ENCODE peak calls at places on chromosome 9, in ten cellular contexts. P is PC-9; B is right lobe of liver; Y is right cardiac atrium; E is uterus; R is adrenal gland; U is Caco-2; Q is CD4-positive, alpha-beta memory T cell; A is A549; F is Peyer's patch. K is an unnamed sample.

GRCh38 chr9:95854386-95855015 is 21.0 kb upstream of the ERCC6L2 start:
- DNase-seq in P (peak; percentile 61), B (no peak), Y (no peak), E (no peak), R (no peak), U (no peak), Q (no peak), A (no peak), F (no peak), K (no peak)

GRCh38 chr9:5918460-5918859 is 27.8 kb downstream of the MLANA start:
- DNase-seq in P (no peak), B (no peak), Y (no peak), E (no peak), R (no peak), U (no peak), Q (no peak), A (no peak), F (no peak), K (no peak)

GRCh38 chr9:134834217-134834956 is 46.2 kb upstream of the FCN2 start:
- DNase-seq in P (no peak), B (no peak), Y (no peak), E (no peak), R (no peak), U (no peak), Q (no peak), A (no peak), F (no peak), K (no peak)

GRCh38 chr9:92607773-92608172 is 62.2 kb downstream of the IPPK start:
- DNase-seq in P (no peak), B (no peak), Y (no peak), E (no peak), R (no peak), U (no peak), Q (no peak), A (no peak), F (no peak), K (peak; percentile 61)

GRCh38 chr9:16341176-16341575 is 529.3 kb downstream of the BNC2 start:
- DNase-seq in P (no peak), B (no peak), Y (no peak), E (no peak), R (no peak), U (no peak), Q (no peak), A (no peak), F (no peak), K (no peak)

GRCh38 chr9:94869415-94869838 is 142.9 kb downstream of the AOPEP start:
- DNase-seq in P (peak; percentile 76), B (no peak), Y (no peak), E (no peak), R (no peak), U (no peak), Q (no peak), A (no peak), F (no peak), K (no peak)

GRCh38 chr9:128192601-128193371 is 1.4 kb upstream of the CIZ1 start:
- DNase-seq in P (peak; percentile 96), B (peak; percentile 78), Y (peak; percentile 89), E (peak; percentile 85), R (peak; percentile 79), U (peak; percentile 96), Q (peak; percentile 49), A (peak; percentile 88), F (peak; percentile 55), K (peak; percentile 94)

GRCh38 chr9:3241290-3241689 is 284.5 kb downstream of the RFX3 start:
- DNase-seq in P (no peak), B (no peak), Y (no peak), E (no peak), R (no peak), U (no peak), Q (no peak), A (no peak), F (no peak), K (no peak)

GRCh38 chr9:87643778-87644570 is 81.9 kb upstream of the CTSL start:
- DNase-seq in P (no peak), B (no peak), Y (no peak), E (no peak), R (no peak), U (no peak), Q (no peak), A (no peak), F (no peak), K (no peak)

GRCh38 chr9:34651876-34652602 is at the start of gene IL11RA:
- DNase-seq in P (peak; percentile 65), B (peak; percentile 97), Y (peak; percentile 95), E (peak; percentile 94), R (peak; percentile 89), U (peak; percentile 98), Q (no peak), A (peak; percentile 89), F (peak; percentile 41), K (peak; percentile 94)

GRCh38 chr9:114539718-114540410 is 34.6 kb upstream of the WHRN start:
- DNase-seq in P (no peak), B (no peak), Y (no peak), E (no peak), R (no peak), U (no peak), Q (no peak), A (no peak), F (no peak), K (no peak)
- H3K4me3 ChIP-seq in P (no peak overlapping the region), B (no peak overlapping the region), Y (no peak overlapping the region), E (no peak overlapping the region), R (no peak overlapping the region), U (no peak overlapping the region), Q (no peak overlapping the region), A (no peak overlapping the region), F (no peak overlapping the region), K (no peak overlapping the region)

GRCh38 chr9:124784503-124784902 is 7.6 kb downstream of the OLFML2A start:
- DNase-seq in P (no peak), B (no peak), Y (no peak), E (no peak), R (no peak), U (no peak), Q (no peak), A (no peak), F (no peak), K (no peak)
- H3K4me1 ChIP-seq in P (peaks cover 7% of the 10 kb centered on the region), B (no peaks in the 10 kb centered on the region), Y (peaks cover 7% of the 10 kb centered on the region), E (no peaks in the 10 kb centered on the region), R (no peaks in the 10 kb centered on the region), U (no peaks in the 10 kb centered on the region), Q (no peaks in the 10 kb centered on the region), A (peaks cover 31% of the 10 kb centered on the region), F (no peaks in the 10 kb centered on the region), K (no peaks in the 10 kb centered on the region)

DNA sequence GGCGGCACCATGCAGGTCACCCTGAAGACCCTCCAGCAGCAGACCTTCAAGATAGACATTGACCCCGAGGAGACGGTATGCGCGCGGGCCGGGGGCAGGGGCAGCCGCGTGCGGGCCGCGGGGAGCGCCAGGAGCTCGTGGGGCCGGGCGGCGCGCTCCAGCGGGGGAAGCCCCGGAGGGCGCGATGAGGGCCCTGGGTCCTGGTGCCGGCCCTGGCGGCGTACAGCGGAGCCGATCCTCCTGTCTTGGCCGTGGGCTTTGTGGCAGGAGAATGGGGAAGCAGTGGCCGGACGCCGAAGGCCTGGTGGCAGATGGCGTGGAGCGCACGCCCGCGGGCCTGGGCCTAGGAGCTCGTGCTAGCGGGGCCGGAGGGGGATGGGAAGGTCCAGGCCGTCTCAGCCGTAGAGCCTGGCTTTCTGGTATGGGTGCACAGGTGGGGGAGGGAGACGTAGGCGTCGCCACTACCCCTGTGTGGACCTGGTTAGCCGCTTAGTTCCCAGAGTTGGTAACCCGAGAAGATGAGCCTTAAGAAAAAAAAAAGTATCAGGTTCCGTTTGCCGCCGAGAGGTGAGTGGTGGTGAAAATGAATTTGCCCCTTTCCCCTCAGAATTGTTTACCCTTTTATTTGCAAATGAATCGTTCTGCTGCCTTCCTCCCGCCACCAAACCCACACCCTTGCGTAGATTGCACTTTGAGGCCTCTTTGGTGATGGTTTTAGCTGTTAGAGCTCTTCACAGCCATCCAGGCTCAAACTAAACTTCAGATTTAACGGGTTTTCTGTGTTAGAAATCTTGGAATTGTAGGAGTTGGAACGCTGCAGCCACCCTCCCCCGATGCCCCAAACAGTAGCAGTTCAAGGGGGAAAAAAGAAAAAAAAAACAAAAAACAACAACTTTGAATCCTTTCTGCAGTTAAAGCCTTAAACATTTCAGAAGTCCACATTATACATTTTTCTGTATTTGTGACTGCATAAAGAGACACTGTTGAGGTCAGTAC is 840 bp downstream of the RAD23B start:
- DNase-seq in P (peak; percentile 89), B (peak; percentile 88), Y (peak; percentile 89), E (peak; percentile 62), R (peak; percentile 76), U (peak; percentile 93), Q (peak; percentile 66), A (peak; percentile 61), F (peak; percentile 69), K (peak; percentile 83)
- H3K4me3 ChIP-seq in P (peak overlapping the region; percentile 77), B (peak overlapping the region; percentile 95), Y (peak overlapping the region; percentile 76), E (peak overlapping the region; percentile 58), R (peak overlapping the region; percentile 82), U (peak overlapping the region; percentile 78), Q (peak overlapping the region; percentile 85), A (peak overlapping the region; percentile 69), F (peak overlapping the region; percentile 100), K (peak overlapping the region; percentile 95)

DNA sequence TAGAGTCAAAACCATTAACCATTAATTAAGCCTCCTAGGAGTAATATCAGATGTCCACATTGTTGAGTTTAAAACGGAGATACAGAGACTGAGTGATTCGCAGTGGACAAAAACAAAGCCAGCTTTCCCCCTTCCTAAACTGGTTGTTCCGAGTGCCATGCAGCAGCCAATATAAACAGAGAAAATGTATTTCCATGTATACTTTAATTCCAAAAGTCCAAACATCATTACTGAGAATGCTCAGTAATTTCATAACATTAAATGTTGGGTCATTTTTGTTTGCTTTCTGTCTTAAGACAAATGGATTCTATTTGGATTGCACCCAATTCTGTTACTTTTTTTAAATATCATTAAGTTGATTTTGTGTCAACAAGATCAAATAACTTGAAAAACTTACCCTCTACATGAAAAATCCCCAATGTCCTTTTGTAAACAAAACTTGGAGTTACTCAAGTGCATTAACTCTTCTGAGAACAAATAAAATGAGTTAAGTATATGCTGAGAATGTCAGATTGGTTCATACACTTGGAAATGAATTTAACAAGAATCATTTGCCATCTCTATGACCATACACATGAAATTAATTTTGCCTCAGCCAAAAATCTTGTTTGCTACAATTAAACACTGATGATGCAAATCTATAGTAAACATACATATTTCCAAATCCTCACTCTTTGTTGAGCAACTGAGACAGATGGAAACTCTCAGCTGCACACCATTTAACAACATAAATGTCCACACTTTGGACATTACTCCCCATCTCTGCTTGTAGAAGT is 19.4 kb downstream of the LURAP1L start:
- DNase-seq in P (no peak), B (no peak), Y (no peak), E (no peak), R (no peak), U (no peak), Q (no peak), A (no peak), F (no peak), K (no peak)
- H3K4me1 ChIP-seq in P (peaks cover 9% of the 10 kb centered on the region), B (no peaks in the 10 kb centered on the region), Y (no peaks in the 10 kb centered on the region), E (no peaks in the 10 kb centered on the region), R (no peaks in the 10 kb centered on the region), U (no peaks in the 10 kb centered on the region), Q (no peaks in the 10 kb centered on the region), A (peaks cover 93% of the 10 kb centered on the region), F (no peaks in the 10 kb centered on the region), K (no peaks in the 10 kb centered on the region)